ENCODE peak calls at places on chromosomes 13 and 19, in six cellular contexts. F, O, I, J, L and N are unnamed samples.

GRCh38 chr19:1042689-1043511 is 3.0 kb downstream of the ABCA7 start:
- DNase-seq in I (no peak), J (no peak), O (peak; percentile 64), L (no peak), F (no peak), N (no peak)

GRCh38 chr19:8308891-8309291 is 733 bp upstream of the CD320 start:
- DNase-seq in O (peak; percentile 34), F (no peak), J (no peak), L (no peak), I (no peak), N (no peak)

GRCh38 chr13:24251525-24251924 is 57.9 kb upstream of the C1QTNF9 start:
- DNase-seq in L (no peak), I (no peak), J (no peak), O (no peak), F (no peak), N (no peak)

GRCh38 chr13:99384468-99384867 is 77.3 kb upstream of the GPR183 start:
- DNase-seq in I (no peak), L (no peak), O (no peak), F (no peak), J (no peak), N (no peak)

GRCh38 chr13:23960566-23961156 is 63.4 kb upstream of the C1QTNF9B start:
- DNase-seq in O (no peak), J (peak; percentile 69), I (no peak), F (peak; percentile 57), L (peak; percentile 46), N (no peak)

GRCh38 chr19:15072930-15073647 is 8.9 kb upstream of the OR1I1 start:
- DNase-seq in F (peak; percentile 7), I (peak; percentile 55), O (no peak), L (no peak), J (no peak), N (no peak)

GRCh38 chr13:109919715-109920375 is 133.5 kb upstream of the IRS2 start:
- DNase-seq in F (no peak), O (no peak), I (no peak), L (peak; percentile 37), J (peak; percentile 64), N (no peak)

GRCh38 chr13:59318320-59318930 is 845.3 kb downstream of the DIAPH3 start:
- DNase-seq in F (peak; percentile 91), I (no peak), L (peak; percentile 68), J (peak; percentile 77), O (peak; percentile 64), N (peak; percentile 41)

GRCh38 chr19:44998025-44998424 is 3.2 kb upstream of the RELB start:
- DNase-seq in J (no peak), F (no peak), O (no peak), I (no peak), L (no peak), N (no peak)

GRCh38 chr19:38718747-38719543 is 25.3 kb downstream of the CAPN12 start:
- DNase-seq in J (peak; percentile 70), I (no peak), F (peak; percentile 44), O (peak; percentile 82), L (peak; percentile 28), N (peak; percentile 93)

GRCh38 chr19:14006766-14007562 is 844 bp upstream of the RFX1 start:
- DNase-seq in O (peak; percentile 95), I (no peak), J (no peak), L (peak; percentile 16), F (no peak), N (peak; percentile 89)

GRCh38 chr19:1109032-1109541 is 5.3 kb downstream of the GPX4 start:
- DNase-seq in L (no peak), O (no peak), F (no peak), J (no peak), I (no peak), N (no peak)

GRCh38 chr13:87287721-87288120 is 383.4 kb upstream of the SLITRK5 start:
- DNase-seq in J (no peak), O (no peak), L (no peak), I (no peak), F (no peak), N (no peak)

GRCh38 chr13:60146491-60146890 is 17.2 kb downstream of the DIAPH3 start:
- DNase-seq in I (no peak), L (no peak), O (no peak), F (no peak), J (peak; percentile 58), N (no peak)

GRCh38 chr19:581399-582111 is 8.1 kb upstream of the HCN2 start:
- DNase-seq in I (no peak), J (no peak), O (no peak), L (no peak), F (no peak), N (no peak)

GRCh38 chr19:7113233-7113632 is 43.7 kb downstream of the ZNF557 start:
- DNase-seq in I (no peak), O (no peak), F (no peak), L (no peak), J (no peak), N (no peak)

GRCh38 chr13:51793570-51794273 is 10.2 kb downstream of the DHRS12 start:
- DNase-seq in L (peak; percentile 85), J (peak; percentile 72), O (no peak), F (no peak), I (peak; percentile 26), N (peak; percentile 83)

GRCh38 chr13:51797664-51798488 is 6.1 kb downstream of the DHRS12 start:
- DNase-seq in L (peak; percentile 40), J (peak; percentile 67), F (peak; percentile 64), I (no peak), O (no peak), N (peak; percentile 42)

GRCh38 chr13:51795419-51795818 is 8.5 kb downstream of the DHRS12 start:
- DNase-seq in J (no peak), I (no peak), L (no peak), O (no peak), F (no peak), N (no peak)

GRCh38 chr13:51799261-51799660 is 4.7 kb downstream of the DHRS12 start:
- DNase-seq in O (no peak), L (no peak), F (no peak), I (no peak), J (no peak), N (no peak)

DNA sequence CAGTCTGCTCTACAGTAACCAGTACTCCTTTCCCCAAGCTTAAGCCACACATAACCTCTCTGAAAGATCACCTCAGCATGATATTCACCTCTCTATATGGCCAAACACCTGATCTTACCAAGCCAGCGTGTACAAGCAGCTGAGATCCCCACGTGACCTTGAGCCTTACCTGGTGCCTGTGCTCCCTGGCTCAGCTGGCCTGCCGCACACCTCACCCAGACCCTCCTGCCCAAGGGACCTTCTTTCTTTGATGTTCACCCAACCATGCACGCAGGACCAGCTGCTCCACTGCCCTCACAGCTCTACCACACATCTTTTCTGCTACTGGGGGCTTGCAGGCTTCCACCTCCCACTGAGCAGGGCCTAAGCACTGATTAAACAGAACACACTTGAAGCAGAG is 9.0 kb downstream of the DHRS12 start:
- DNase-seq in O (no peak), J (no peak), F (no peak), L (no peak), I (no peak), N (no peak)
- H3K4me3 ChIP-seq in O (no peak overlapping the region), J (no peak overlapping the region), F (no peak overlapping the region), L (no peak overlapping the region), I (no peak overlapping the region), N (no peak overlapping the region)

DNA sequence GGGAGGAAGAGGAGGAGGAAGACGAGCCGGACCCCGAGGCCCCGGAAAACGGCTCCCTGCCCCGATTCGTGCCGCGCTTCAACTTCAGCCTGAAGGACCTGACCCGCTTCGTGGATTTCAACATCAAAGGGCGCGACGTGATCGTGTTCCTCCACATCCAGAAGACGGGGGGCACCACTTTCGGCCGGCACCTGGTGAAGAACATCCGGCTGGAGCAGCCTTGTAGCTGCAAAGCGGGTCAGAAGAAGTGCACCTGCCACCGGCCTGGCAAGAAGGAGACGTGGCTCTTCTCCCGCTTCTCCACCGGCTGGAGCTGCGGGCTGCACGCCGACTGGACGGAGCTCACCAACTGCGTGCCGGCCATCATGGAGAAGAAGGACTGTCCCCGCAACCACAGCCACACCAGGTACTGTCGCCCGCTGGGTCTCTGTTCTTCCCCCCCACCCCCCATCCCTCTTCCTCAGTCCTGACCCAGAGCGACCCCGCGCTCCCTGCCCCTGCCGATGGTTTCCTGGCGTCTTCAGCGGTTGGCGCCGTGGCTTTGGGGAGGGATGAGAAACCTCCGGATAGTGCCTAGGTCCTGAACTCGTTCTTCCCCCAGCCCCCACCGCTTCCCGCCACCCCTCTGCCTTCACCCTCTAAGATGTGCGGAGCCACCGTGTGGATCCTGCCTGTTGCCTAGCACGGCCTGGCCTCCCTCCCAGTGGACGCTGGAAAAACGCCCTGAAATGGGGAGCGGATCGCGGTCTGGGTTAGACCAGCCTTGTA is 1.4 kb downstream of the HS6ST3 start:
- DNase-seq in F (peak; percentile 59), O (no peak), J (peak; percentile 7), L (no peak), I (no peak), N (peak; percentile 14)
- H3K4me3 ChIP-seq in F (peak overlapping the region; percentile 69), O (peak overlapping the region; percentile 61), J (peak overlapping the region; percentile 39), L (peak overlapping the region; percentile 20), I (no peak overlapping the region), N (no peak overlapping the region)

DNA sequence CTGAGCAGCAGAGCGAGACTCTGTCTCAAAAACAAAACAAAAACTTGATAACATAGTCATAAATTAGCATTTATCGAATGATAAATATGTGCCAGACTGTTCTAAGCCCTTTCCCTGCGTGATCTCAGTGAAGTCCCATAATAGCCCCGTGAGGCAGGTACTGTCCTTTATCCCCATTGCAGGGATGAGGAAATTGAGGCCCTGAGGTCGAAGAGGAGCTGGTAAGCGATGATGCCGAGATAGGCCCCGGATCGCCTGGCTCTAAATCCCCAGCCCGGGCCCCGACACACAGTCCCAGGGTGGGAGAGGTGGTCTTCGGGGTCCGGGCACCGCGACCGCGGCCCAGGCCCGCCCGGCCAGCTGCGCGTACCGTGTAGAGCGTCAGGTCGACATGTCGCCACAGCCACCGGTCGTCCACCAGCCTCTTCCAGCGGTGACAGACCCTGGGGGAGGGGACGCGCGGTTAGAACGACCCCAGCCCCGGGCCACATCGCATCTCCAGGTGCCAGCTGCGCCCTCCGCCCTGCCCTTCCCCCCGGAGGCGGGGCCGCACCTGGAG is 625 bp downstream of the FBXL12 start:
- DNase-seq in J (no peak), L (no peak), I (no peak), F (no peak), O (no peak), N (no peak)
- H3K4me3 ChIP-seq in J (peak overlapping the region; percentile 86), L (peak overlapping the region; percentile 100), I (peak overlapping the region; percentile 96), F (peak overlapping the region; percentile 99), O (peak overlapping the region; percentile 98), N (peak overlapping the region; percentile 89)

GRCh38 chr13:50994651-50995050 is 85.1 kb downstream of the RNASEH2B start:
- DNase-seq in F (no peak), I (no peak), O (peak; percentile 67), L (no peak), J (no peak), N (no peak)
- H3K4me3 ChIP-seq in F (no peak overlapping the region), I (no peak overlapping the region), O (no peak overlapping the region), L (no peak overlapping the region), J (no peak overlapping the region), N (no peak overlapping the region)

GRCh38 chr13:32837973-32838940 is 178.0 kb upstream of the KL start:
- DNase-seq in J (no peak), L (no peak), O (no peak), F (peak; percentile 19), I (no peak), N (no peak)

GRCh38 chr13:32837307-32837972 is 178.8 kb upstream of the KL start:
- DNase-seq in O (no peak), J (no peak), L (no peak), I (no peak), F (no peak), N (no peak)

GRCh38 chr13:32840840-32841713 is 175.1 kb upstream of the KL start:
- DNase-seq in J (no peak), O (no peak), F (no peak), I (no peak), L (no peak), N (no peak)

GRCh38 chr13:32840113-32840512 is 176.1 kb upstream of the KL start:
- DNase-seq in J (no peak), O (no peak), L (no peak), F (no peak), I (no peak), N (no peak)

GRCh38 chr13:32838985-32839384 is 177.2 kb upstream of the KL start:
- DNase-seq in J (peak; percentile 33), L (peak; percentile 14), F (no peak), O (no peak), I (no peak), N (no peak)
- H3K4me3 ChIP-seq in J (no peak overlapping the region), L (no peak overlapping the region), F (no peak overlapping the region), O (no peak overlapping the region), I (no peak overlapping the region), N (no peak overlapping the region)